ENCODE peak calls at places on chromosomes 12 and 14, in nine cellular contexts. S is GM04504, G is HuH-7, Y is iris pigment epithelial cell, Q is H7, M is GM12865, C is GM23248, K is Ammon's horn, J is neuronal stem cell. U is an unnamed sample.

GRCh38 chr12:49489720-49490119 is 49.1 kb upstream of the KCNH3 start:
- DNase-seq in J (no peak), K (peak; percentile 7), C (peak; percentile 58), G (no peak), M (no peak), Y (peak; percentile 96), S (no peak), Q (peak; percentile 44), U (peak; percentile 90)

GRCh38 chr14:37470251-37470650 is 124.8 kb downstream of the FOXA1 start:
- DNase-seq in Y (no peak), K (no peak), Q (no peak), C (no peak), G (no peak), M (no peak), S (no peak), J (no peak), U (no peak)

GRCh38 chr14:99950191-99950590 is 115.0 kb upstream of the EVL start:
- DNase-seq in Q (no peak), G (no peak), J (no peak), M (no peak), C (no peak), Y (no peak), S (no peak), K (no peak), U (no peak)

GRCh38 chr14:69571879-69572633 is 2.6 kb downstream of the CCDC177 start:
- DNase-seq in G (peak; percentile 26), C (peak; percentile 44), J (no peak), Y (no peak), K (no peak), Q (peak; percentile 54), S (no peak), M (no peak), U (no peak)

GRCh38 chr12:74538491-74539258 is 1.0 kb downstream of the ATXN7L3B start:
- DNase-seq in C (peak; percentile 40), J (no peak), Q (no peak), K (no peak), S (no peak), G (no peak), Y (peak; percentile 10), M (peak; percentile 63), U (no peak)

GRCh38 chr12:120429368-120429767 is 8.5 kb upstream of the COX6A1 start:
- DNase-seq in G (no peak), Y (no peak), S (no peak), M (no peak), Q (no peak), C (no peak), J (no peak), K (no peak), U (no peak)

GRCh38 chr14:71469936-71470335 is 462.3 kb upstream of the RGS6 start:
- DNase-seq in M (peak; percentile 41), Y (no peak), J (no peak), K (no peak), G (no peak), Q (no peak), C (no peak), S (no peak), U (no peak)

GRCh38 chr12:116609236-116609635 is 50.1 kb downstream of the MAP1LC3B2 start:
- DNase-seq in J (no peak), C (peak; percentile 17), M (no peak), Q (no peak), Y (no peak), K (no peak), G (no peak), S (no peak), U (no peak)

GRCh38 chr14:77052281-77053044 is 24.0 kb upstream of the IRF2BPL start:
- DNase-seq in Q (peak; percentile 47), J (no peak), K (no peak), Y (no peak), M (no peak), G (no peak), S (no peak), C (peak; percentile 57), U (no peak)

GRCh38 chr12:106362971-106363370 is 5.4 kb downstream of the POLR3B start:
- DNase-seq in C (no peak), Q (no peak), Y (no peak), K (no peak), M (no peak), S (no peak), J (no peak), G (no peak), U (no peak)

GRCh38 chr14:101809671-101810514 is 48.4 kb downstream of the PPP2R5C start:
- DNase-seq in C (peak; percentile 97), J (peak; percentile 81), Q (peak; percentile 80), S (peak; percentile 84), M (peak; percentile 96), Y (peak; percentile 97), K (peak; percentile 96), G (peak; percentile 65), U (peak; percentile 95)

GRCh38 chr12:132583736-132584135 is 26.6 kb downstream of the LRCOL1 start:
- DNase-seq in M (no peak), J (no peak), G (no peak), K (no peak), C (no peak), Q (peak; percentile 95), Y (peak; percentile 32), S (no peak), U (no peak)

GRCh38 chr14:106442857-106443256 is 916.5 kb downstream of the TMEM121 start:
- DNase-seq in K (no peak), M (peak; percentile 21), Y (no peak), S (no peak), G (no peak), Q (no peak), J (no peak), C (no peak), U (no peak)

GRCh38 chr12:75944097-75944904 is 87.3 kb downstream of the PHLDA1 start:
- DNase-seq in C (peak; percentile 90), K (no peak), M (peak; percentile 70), G (no peak), S (peak; percentile 56), Y (peak; percentile 94), J (no peak), Q (peak; percentile 44), U (peak; percentile 89)

GRCh38 chr12:46944104-46944503 is 118.3 kb upstream of the SLC38A4 start:
- DNase-seq in C (peak; percentile 85), G (no peak), Y (peak; percentile 88), J (no peak), K (no peak), S (no peak), Q (no peak), M (no peak), U (peak; percentile 77)

GRCh38 chr12:94791933-94792332 is 141.6 kb upstream of the TMCC3 start:
- DNase-seq in K (no peak), J (no peak), M (no peak), G (no peak), C (no peak), Y (no peak), Q (no peak), S (no peak), U (no peak)

GRCh38 chr12:61750604-61751003 is 509.6 kb upstream of the USP15 start:
- DNase-seq in C (peak; percentile 26), K (peak; percentile 11), M (no peak), Q (no peak), G (no peak), J (no peak), Y (peak; percentile 2), S (no peak), U (no peak)